ENCODE peak calls at places on chromosomes 3 and 15, in nine cellular contexts. U is tibial artery, M is IMR-90, Z is cardiac fibroblast, J is astrocyte of the spinal cord, A is fibroblast of lung, F is SK-N-SH, Q is Peyer's patch, W is mesothelial cell of epicardium. K is an unnamed sample.

GRCh38 chr3:131285456-131285855 is 96.1 kb upstream of the NUDT16 start:
- DNase-seq in U (no peak), M (no peak), Z (no peak), J (no peak), A (no peak), F (no peak), Q (no peak), W (no peak), K (no peak)

GRCh38 chr3:149753717-149754116 is 1.4 kb upstream of the COMMD2 start:
- DNase-seq in U (no peak), M (no peak), Z (no peak), J (no peak), A (no peak), F (no peak), Q (no peak), W (no peak), K (no peak)

GRCh38 chr15:79944625-79945024 is 26.4 kb downstream of the BCL2A1 start:
- DNase-seq in U (no peak), M (no peak), Z (no peak), J (no peak), A (no peak), F (no peak), Q (no peak), W (no peak), K (no peak)

GRCh38 chr3:188531210-188531609 is 377.3 kb downstream of the LPP start:
- DNase-seq in U (no peak), M (peak), Z (peak), J (peak), A (no peak), F (no peak), Q (no peak), W (no peak), K (no peak)

GRCh38 chr3:16048435-16049318 is 125.8 kb upstream of the GALNT15 start:
- DNase-seq in U (no peak), M (peak), Z (peak), J (peak), A (peak), F (peak), Q (no peak), W (no peak), K (no peak)

GRCh38 chr15:59292393-59292792 is 80.3 kb downstream of the MYO1E start:
- DNase-seq in U (no peak), M (peak), Z (peak), J (peak), A (no peak), F (no peak), Q (no peak), W (no peak), K (no peak)

GRCh38 chr3:110589381-110589780 is 482.2 kb upstream of the NECTIN3 start:
- DNase-seq in U (no peak), M (no peak), Z (no peak), J (no peak), A (no peak), F (no peak), Q (no peak), W (no peak), K (no peak)

GRCh38 chr15:39587910-39588530 is 7.1 kb downstream of the THBS1 start:
- DNase-seq in U (no peak), M (peak), Z (peak), J (peak), A (peak), F (no peak), Q (no peak), W (no peak), K (peak)

GRCh38 chr3:171874251-171874679 is 31.1 kb downstream of the TMEM212 start:
- DNase-seq in U (no peak), M (peak), Z (peak), J (peak), A (peak), F (no peak), Q (no peak), W (no peak), K (peak)

GRCh38 chr3:42507252-42507651 is 4.8 kb downstream of the VIPR1 start:
- DNase-seq in U (peak), M (no peak), Z (no peak), J (no peak), A (no peak), F (no peak), Q (peak), W (no peak), K (no peak)

GRCh38 chr3:172155880-172156279 is 116.5 kb downstream of the FNDC3B start:
- DNase-seq in U (no peak), M (no peak), Z (no peak), J (no peak), A (no peak), F (no peak), Q (no peak), W (no peak), K (no peak)

GRCh38 chr3:71541313-71541712 is 42.2 kb downstream of the FOXP1 start:
- DNase-seq in U (no peak), M (peak), Z (no peak), J (peak), A (peak), F (no peak), Q (no peak), W (no peak), K (no peak)

GRCh38 chr15:60362318-60363023 is 35.3 kb downstream of the ANXA2 start:
- DNase-seq in U (no peak), M (peak), Z (peak), J (peak), A (peak), F (no peak), Q (no peak), W (no peak), K (peak)

GRCh38 chr3:172034786-172035685 is 4.3 kb upstream of the FNDC3B start:
- DNase-seq in U (no peak), M (peak), Z (peak), J (no peak), A (no peak), F (peak), Q (no peak), W (no peak), K (no peak)

GRCh38 chr3:11002456-11002855 is 9.9 kb downstream of the SLC6A1 start:
- DNase-seq in U (no peak), M (no peak), Z (no peak), J (no peak), A (no peak), F (no peak), Q (no peak), W (no peak), K (no peak)

GRCh38 chr15:89642106-89642505 is 13.2 kb downstream of the KIF7 start:
- DNase-seq in U (peak), M (no peak), Z (no peak), J (no peak), A (no peak), F (no peak), Q (no peak), W (no peak), K (no peak)

DNA sequence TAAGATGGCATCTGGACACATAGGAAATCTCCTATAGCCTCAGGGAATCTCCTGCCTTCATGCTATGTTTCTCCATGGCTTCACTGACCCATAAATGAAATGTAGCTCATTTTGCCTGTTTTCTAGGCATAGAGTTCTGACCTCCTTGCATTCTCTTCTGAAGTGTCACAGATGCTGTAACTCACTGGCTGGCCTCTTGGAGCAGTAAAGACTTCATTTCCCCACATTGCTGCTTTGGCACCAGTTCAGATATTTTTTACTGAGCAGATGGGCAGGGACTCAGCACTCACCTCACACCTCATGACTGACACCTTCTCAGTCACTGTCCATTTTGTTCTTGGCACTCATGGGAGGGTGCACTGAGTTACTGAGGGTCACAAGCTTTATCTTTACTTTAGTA is 286.7 kb upstream of the TGFBR2 start:
- DNase-seq in U (no peak), M (peak), Z (peak), J (peak), A (peak), F (peak), Q (no peak), W (no peak), K (no peak)
- TF ChIP-seq CTCF in U (peak), M (peak), Z (peak), J (peak), A (peak), F (peak), Q (peak), W (no peak), K (peak)

GRCh38 chr3:50628601-50629000 is 11.7 kb downstream of the MAPKAPK3 start:
- DNase-seq in U (no peak), M (no peak), Z (no peak), J (no peak), A (no peak), F (no peak), Q (no peak), W (no peak), K (no peak)

GRCh38 chr3:50633233-50633795 is 16.4 kb downstream of the MAPKAPK3 start:
- DNase-seq in U (no peak), M (no peak), Z (no peak), J (no peak), A (no peak), F (no peak), Q (no peak), W (no peak), K (no peak)

GRCh38 chr3:50630394-50630793 is 13.4 kb downstream of the MAPKAPK3 start:
- DNase-seq in U (no peak), M (no peak), Z (no peak), J (no peak), A (no peak), F (no peak), Q (no peak), W (no peak), K (no peak)

GRCh38 chr3:50632450-50632849 is 15.5 kb downstream of the MAPKAPK3 start:
- DNase-seq in U (no peak), M (no peak), Z (no peak), J (no peak), A (no peak), F (peak), Q (no peak), W (no peak), K (no peak)

DNA sequence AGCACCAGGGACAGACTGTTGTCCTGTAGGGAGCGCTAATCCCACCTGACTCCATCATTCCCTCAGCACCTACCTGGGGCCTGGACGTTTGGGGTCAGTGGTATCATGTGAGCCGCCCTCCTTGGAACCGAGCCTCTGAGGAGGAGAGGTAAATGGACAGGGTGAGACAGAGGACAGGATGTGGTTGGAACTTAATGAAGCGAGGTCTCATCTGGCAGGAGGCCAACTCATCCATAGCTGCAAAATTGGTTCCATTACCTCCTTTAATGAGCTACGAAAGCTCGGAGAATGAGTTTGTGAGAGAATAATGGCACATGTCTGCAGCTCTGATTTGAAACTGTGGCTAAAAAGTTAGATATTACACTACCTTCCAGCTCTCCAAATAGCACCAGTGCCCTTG is 14.0 kb downstream of the MAPKAPK3 start:
- DNase-seq in U (no peak), M (no peak), Z (no peak), J (peak), A (no peak), F (no peak), Q (no peak), W (no peak), K (no peak)
- TF ChIP-seq CTCF in U (no peak), M (no peak), Z (no peak), J (no peak), A (no peak), F (no peak), Q (no peak), W (no peak), K (no peak)

DNA sequence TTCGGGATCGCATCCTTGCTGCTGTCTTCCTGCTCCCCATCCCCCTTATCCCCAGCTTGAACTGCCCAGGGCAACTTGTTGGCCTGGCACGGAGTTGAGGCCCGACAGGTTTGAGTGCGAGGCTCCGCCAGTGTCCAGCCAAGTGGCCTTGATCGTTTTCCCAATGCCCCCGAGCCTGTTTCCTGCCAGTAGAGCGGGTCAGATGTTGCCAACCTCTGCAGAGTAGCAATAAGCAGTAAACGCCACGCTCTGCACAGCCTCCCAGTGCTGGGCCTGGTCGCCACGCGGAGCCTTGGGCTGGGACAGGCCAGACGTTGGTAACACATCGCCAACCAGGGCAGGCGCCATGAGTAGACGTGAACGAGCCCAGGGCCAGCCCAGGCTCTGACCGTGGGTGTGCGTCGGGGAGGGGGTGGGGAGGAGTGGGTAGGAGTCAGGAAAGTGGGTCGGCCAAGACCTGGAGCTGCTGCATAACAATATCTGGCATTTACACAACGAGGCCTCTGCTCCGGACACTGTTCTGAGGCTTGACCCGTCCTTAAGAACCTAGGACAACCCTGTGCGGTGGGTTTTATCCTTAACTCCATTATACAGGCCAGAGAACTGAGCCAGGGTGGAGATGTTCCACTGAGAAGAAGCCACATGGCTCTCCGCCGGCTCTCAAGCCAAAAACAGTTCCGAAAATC is 444 bp upstream of the ABHD14A start:
- DNase-seq in U (no peak), M (no peak), Z (no peak), J (no peak), A (peak), F (peak), Q (no peak), W (no peak), K (no peak)
- TF ChIP-seq CTCF in U (peak), M (no peak), Z (no peak), J (no peak), A (no peak), F (peak), Q (no peak), W (no peak), K (no peak)

DNA sequence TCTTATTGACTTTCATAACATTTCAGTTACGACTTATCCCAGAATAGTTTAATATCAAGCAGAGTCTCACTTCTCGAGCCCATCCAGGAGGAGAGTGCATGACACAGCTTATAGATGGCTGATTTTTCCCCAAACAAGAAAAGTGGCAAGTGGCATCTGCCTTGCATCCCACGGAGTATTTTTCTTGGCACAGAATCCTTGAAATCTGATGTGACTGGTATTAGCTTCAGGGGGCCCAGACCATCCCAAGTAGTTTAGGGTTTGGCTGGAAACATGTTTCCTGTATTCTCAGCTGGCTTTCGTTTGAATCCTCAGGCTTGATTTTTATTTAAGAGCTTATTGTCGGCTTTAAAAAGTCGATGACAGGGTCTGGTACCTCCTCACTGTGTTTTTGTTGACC is 20.7 kb upstream of the FBXL22 start:
- DNase-seq in U (no peak), M (no peak), Z (no peak), J (no peak), A (no peak), F (peak), Q (no peak), W (no peak), K (no peak)
- TF ChIP-seq CTCF in U (no peak), M (no peak), Z (no peak), J (no peak), A (no peak), F (no peak), Q (no peak), W (no peak), K (no peak)

GRCh38 chr3:5811051-5811450 is 623.5 kb downstream of the EDEM1 start:
- DNase-seq in U (no peak), M (no peak), Z (no peak), J (no peak), A (no peak), F (no peak), Q (no peak), W (no peak), K (no peak)

GRCh38 chr3:5800965-5801364 is 613.5 kb downstream of the EDEM1 start:
- DNase-seq in U (no peak), M (no peak), Z (no peak), J (no peak), A (no peak), F (no peak), Q (no peak), W (no peak), K (no peak)

GRCh38 chr3:5809811-5810210 is 622.3 kb downstream of the EDEM1 start:
- DNase-seq in U (no peak), M (no peak), Z (no peak), J (no peak), A (no peak), F (no peak), Q (no peak), W (no peak), K (no peak)

DNA sequence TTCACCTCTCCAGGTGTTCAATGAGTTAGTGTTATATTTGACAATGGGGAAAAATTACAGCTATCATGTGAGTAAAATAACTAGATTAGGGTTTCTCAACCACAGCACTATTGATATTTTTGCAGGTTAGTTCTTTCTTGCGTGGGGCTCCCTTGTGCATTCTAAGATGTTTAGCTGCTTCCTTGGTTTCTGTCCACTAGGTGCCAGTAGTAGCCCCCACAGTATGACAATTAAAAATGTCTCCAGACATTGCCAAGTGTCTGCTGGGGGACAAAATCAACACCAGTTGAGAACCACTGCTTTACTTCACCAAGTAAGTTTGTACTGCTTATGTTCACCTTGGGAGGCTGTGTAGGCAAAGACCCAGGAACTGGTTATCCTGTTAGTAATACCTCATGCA is 618.7 kb downstream of the EDEM1 start:
- DNase-seq in U (no peak), M (no peak), Z (no peak), J (peak), A (no peak), F (no peak), Q (no peak), W (no peak), K (no peak)
- TF ChIP-seq CTCF in U (no peak), M (no peak), Z (no peak), J (peak), A (no peak), F (peak), Q (no peak), W (no peak), K (no peak)

DNA sequence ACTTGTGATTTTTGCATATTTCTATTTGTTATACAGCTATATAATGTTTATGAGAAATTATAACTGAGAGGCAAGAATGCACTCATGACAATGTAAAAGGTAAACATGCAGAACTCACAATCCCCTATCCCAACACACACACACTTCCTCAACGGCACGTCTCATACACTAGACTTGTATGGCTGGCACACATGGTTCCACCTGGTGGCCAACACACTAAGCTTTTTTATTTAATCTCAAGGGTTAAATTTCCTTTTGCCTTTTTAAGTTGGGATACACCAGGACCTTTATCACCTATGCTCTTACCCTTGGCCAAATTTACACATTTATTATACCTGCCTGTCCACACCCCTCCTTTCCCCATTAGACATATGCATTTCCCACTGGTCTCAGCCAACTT is 88.6 kb upstream of the PSMD6 start:
- DNase-seq in U (no peak), M (no peak), Z (no peak), J (no peak), A (no peak), F (no peak), Q (no peak), W (no peak), K (no peak)
- TF ChIP-seq CTCF in U (no peak), M (no peak), Z (no peak), J (no peak), A (no peak), F (no peak), Q (no peak), W (no peak), K (no peak)

DNA sequence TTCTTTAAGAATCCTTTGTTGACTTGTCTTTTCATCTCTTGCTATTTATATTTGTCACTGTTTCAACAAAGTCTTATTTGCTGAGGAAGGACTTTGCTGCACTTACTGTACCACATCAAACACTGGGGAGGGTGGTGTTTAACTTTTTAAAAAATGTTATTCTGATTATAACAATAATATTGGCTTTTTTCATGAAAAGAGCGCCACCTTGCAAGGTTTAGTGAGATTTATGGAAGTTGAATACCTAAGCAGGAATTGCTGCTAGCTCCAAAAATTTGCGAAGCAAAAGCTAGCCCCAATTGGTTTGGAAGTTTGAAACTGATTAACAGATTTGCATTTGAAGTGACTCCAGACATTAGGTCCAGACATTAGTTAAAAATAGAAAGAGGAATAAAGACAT is 6.7 kb downstream of the ZIC1 start:
- DNase-seq in U (no peak), M (no peak), Z (no peak), J (peak), A (no peak), F (no peak), Q (no peak), W (no peak), K (no peak)
- TF ChIP-seq CTCF in U (no peak), M (no peak), Z (no peak), J (peak), A (peak), F (peak), Q (no peak), W (no peak), K (no peak)

GRCh38 chr15:65278480-65278879 is 8.2 kb downstream of the PARP16 start:
- DNase-seq in U (no peak), M (no peak), Z (no peak), J (no peak), A (no peak), F (no peak), Q (no peak), W (no peak), K (no peak)
- TF ChIP-seq CTCF in U (no peak), M (no peak), Z (no peak), J (no peak), A (no peak), F (no peak), Q (no peak), W (no peak), K (no peak)

GRCh38 chr3:126348308-126348920 is 8.8 kb downstream of the KLF15 start:
- DNase-seq in U (peak), M (no peak), Z (peak), J (no peak), A (peak), F (peak), Q (no peak), W (peak), K (no peak)
- TF ChIP-seq CTCF in U (no peak), M (peak), Z (peak), J (peak), A (peak), F (no peak), Q (no peak), W (no peak), K (no peak)

DNA sequence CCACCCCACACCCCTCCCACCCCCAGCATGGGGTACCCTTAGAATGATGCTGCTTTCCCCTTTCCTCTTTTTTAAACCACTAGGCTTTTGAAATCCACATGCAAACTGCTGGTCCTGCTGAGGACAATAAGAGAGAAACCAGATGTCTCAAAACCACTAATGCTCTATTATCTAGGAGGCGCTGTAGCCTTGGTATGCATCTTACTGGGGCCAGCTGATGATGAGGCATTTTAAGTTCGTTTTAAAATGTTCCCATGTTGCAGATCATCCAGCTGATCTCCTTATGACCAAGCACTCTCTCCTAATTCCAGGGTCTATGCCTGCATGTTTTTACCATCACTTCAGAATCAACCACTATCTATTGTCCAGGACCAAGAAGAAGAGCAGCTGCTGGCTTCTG is 1.3 kb downstream of the NME9 start:
- DNase-seq in U (no peak), M (peak), Z (peak), J (no peak), A (peak), F (peak), Q (no peak), W (no peak), K (no peak)
- TF ChIP-seq CTCF in U (no peak), M (no peak), Z (peak), J (no peak), A (peak), F (peak), Q (no peak), W (no peak), K (peak)

K was measured in AG09319.